ENCODE peak calls at places on chromosomes 12 and 14, in four cellular contexts. One of them, this sample, is unnamed.

GRCh38 chr14:24952851-24953666 is 96.9 kb downstream of the STXBP6 start:
- DNase-seq in cardiac fibroblast: no peak
- DNase-seq in choroid plexus epithelial cell: no peak
- DNase-seq in lung: no peak
- DNase-seq in this sample: no peak

GRCh38 chr14:71751264-71751663 is 181.0 kb upstream of the RGS6 start:
- DNase-seq in cardiac fibroblast: no peak
- DNase-seq in choroid plexus epithelial cell: no peak
- DNase-seq in lung: no peak
- DNase-seq in this sample: no peak

GRCh38 chr12:66683073-66683472 is 4.2 kb upstream of the GRIP1 start:
- DNase-seq in cardiac fibroblast: no peak
- DNase-seq in choroid plexus epithelial cell: no peak
- DNase-seq in lung: no peak
- DNase-seq in this sample: no peak

GRCh38 chr12:124498178-124498869 is 69.1 kb downstream of the NCOR2 start:
- DNase-seq in cardiac fibroblast: peak
- DNase-seq in choroid plexus epithelial cell: peak
- DNase-seq in lung: no peak
- DNase-seq in this sample: peak

GRCh38 chr14:70793637-70794036 is 15.7 kb downstream of the MAP3K9 start:
- DNase-seq in cardiac fibroblast: no peak
- DNase-seq in choroid plexus epithelial cell: no peak
- DNase-seq in lung: no peak
- DNase-seq in this sample: no peak

GRCh38 chr12:113537751-113538087 is 66.0 kb upstream of the LHX5 start:
- DNase-seq in cardiac fibroblast: no peak
- DNase-seq in choroid plexus epithelial cell: no peak
- DNase-seq in lung: no peak
- DNase-seq in this sample: no peak

GRCh38 chr14:38108681-38109080 is 99.0 kb upstream of the SSTR1 start:
- DNase-seq in cardiac fibroblast: peak
- DNase-seq in choroid plexus epithelial cell: peak
- DNase-seq in lung: no peak
- DNase-seq in this sample: no peak

GRCh38 chr12:47190905-47191304 is 111.1 kb upstream of the AMIGO2 start:
- DNase-seq in cardiac fibroblast: no peak
- DNase-seq in choroid plexus epithelial cell: no peak
- DNase-seq in lung: no peak
- DNase-seq in this sample: no peak

GRCh38 chr12:52147367-52147972 is 44.3 kb downstream of the KRT80 start:
- DNase-seq in cardiac fibroblast: peak
- DNase-seq in choroid plexus epithelial cell: peak
- DNase-seq in lung: peak
- DNase-seq in this sample: peak

GRCh38 chr12:98418357-98419075 is 96.9 kb upstream of the TMPO start:
- DNase-seq in cardiac fibroblast: peak
- DNase-seq in choroid plexus epithelial cell: peak
- DNase-seq in lung: peak
- DNase-seq in this sample: peak

DNA sequence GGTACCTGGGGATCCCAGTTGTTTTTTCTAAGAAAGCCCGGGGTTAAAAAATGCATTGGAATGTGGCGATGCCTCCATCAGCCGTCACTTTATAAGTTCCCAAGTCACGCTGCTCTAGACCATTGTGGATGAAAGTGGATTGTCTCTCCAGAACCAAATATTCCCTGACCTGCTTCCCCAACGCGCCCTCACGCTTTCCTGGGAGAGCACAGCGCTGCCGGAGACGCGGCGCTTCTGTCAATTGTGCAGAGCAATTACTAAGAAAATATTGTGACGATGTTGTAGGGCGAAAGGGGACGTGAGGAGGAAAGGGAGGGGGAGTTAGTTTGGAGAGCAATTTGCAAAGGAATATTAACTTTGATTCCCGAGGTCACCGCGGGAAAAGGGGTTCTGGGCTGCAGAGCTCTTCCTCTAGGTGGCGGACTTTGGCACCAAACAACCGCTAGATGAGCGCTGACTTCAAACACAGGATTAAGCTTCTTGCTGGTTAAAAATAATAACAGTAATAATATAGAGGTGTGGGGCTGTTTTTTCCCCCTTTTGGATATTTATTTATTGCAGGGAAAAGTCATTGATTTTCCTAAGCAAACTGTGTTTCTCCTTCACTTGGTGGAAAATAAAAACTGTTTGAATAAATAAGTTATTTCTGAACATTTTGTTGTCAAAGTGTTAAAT is 9.6 kb upstream of the FOXG1 start:
- DNase-seq in cardiac fibroblast: peak
- DNase-seq in choroid plexus epithelial cell: peak
- DNase-seq in lung: no peak
- DNase-seq in this sample: peak
- TF ChIP-seq CTCF in cardiac fibroblast: peak
- TF ChIP-seq CTCF in choroid plexus epithelial cell: peak
- TF ChIP-seq CTCF in lung: peak
- TF ChIP-seq CTCF in this sample: peak

DNA sequence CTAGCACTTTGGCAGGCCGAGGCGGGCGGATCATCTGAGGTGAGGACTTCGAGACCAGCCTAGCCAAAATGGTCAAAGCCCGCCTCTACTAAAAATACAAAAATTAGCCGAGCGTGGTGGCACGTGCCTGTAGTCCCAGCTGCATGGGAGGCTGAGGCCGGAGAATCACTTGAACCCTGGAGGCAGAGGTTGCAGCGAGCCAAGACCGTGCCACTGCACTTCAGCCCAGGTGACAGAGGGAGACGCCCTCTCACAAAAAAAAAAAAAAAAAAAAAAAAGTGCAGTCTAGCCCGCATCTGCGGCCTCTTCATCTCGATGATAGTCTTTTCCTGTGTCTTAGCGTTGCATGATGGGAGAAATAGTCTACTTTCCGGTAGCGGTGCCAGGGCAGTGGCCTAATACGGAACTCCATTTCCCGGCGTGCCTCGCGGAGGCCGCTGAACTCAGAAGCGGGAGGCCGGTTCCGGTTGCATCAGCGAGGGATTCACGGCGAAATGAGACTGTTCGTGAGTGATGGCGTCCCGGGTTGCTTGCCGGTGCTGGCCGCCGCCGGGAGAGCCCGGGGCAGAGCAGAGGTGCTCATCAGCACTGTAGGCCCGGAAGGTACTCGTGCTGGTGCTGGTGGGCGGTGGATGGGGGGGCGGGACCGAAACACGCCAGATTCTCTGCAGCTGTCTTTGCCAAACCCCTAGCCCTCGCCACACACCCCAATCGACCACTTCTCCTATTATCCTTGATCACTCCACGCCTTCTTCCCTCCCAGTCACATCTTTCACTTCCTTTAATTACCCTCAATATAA is at the start of gene MARS1:
- DNase-seq in cardiac fibroblast: peak
- DNase-seq in choroid plexus epithelial cell: peak
- DNase-seq in lung: peak
- DNase-seq in this sample: peak
- TF ChIP-seq CTCF in cardiac fibroblast: no peak
- TF ChIP-seq CTCF in choroid plexus epithelial cell: no peak
- TF ChIP-seq CTCF in lung: no peak
- TF ChIP-seq CTCF in this sample: no peak

DNA sequence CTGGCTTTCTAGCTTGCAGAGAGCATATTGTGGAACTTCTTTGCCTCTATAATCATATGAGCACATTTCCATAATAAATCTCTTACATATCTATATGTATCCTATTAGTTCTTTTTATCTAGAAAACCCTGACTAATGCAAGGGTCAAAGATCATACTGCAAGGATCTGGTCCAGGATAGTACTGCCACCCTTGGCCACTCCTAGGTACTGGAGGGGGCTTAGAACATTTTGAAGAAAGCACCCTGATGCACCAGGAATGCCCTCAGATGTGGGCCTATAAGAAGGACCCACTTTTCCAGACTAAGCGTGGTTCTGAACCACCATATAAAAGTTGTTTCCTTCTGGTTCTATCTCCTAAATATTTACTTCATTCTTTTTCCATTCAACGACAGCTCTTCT is 14.6 kb downstream of the ATXN7L3B start:
- DNase-seq in cardiac fibroblast: no peak
- DNase-seq in choroid plexus epithelial cell: peak
- DNase-seq in lung: no peak
- DNase-seq in this sample: no peak
- TF ChIP-seq CTCF in cardiac fibroblast: no peak
- TF ChIP-seq CTCF in choroid plexus epithelial cell: peak
- TF ChIP-seq CTCF in lung: no peak
- TF ChIP-seq CTCF in this sample: no peak

GRCh38 chr12:87344699-87345098 is 684.5 kb downstream of the C12orf50 start:
- DNase-seq in cardiac fibroblast: no peak
- DNase-seq in choroid plexus epithelial cell: peak
- DNase-seq in lung: no peak
- DNase-seq in this sample: peak
- TF ChIP-seq CTCF in cardiac fibroblast: peak
- TF ChIP-seq CTCF in choroid plexus epithelial cell: peak
- TF ChIP-seq CTCF in lung: no peak
- TF ChIP-seq CTCF in this sample: peak

DNA sequence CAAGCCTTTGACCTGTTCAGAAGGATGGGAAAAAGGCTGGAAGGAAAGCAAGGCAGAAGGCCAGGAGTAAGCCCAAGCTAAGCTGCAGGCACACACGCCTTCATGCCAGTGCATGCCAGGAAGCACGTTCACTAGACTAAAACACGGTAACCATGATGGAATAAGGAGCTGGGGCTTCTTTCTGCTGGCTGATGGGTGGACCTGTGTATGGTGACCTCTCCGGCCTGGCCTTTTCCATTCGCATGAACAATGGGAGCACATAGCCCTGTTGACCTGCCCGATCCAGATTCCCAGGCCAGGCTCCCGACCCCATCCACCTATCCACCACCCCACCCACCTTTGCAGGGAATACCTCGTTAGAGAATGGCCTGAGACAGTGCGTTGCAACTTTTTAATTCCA is 22.8 kb downstream of the VSX2 start:
- DNase-seq in cardiac fibroblast: no peak
- DNase-seq in choroid plexus epithelial cell: no peak
- DNase-seq in lung: no peak
- DNase-seq in this sample: no peak
- TF ChIP-seq CTCF in cardiac fibroblast: no peak
- TF ChIP-seq CTCF in choroid plexus epithelial cell: no peak
- TF ChIP-seq CTCF in lung: no peak
- TF ChIP-seq CTCF in this sample: no peak

GRCh38 chr12:23950011-23950774 is 723 bp upstream of the SOX5 start:
- DNase-seq in cardiac fibroblast: peak
- DNase-seq in choroid plexus epithelial cell: peak
- DNase-seq in lung: no peak
- DNase-seq in this sample: peak

GRCh38 chr12:23945249-23945648 is 4.2 kb downstream of the SOX5 start:
- DNase-seq in cardiac fibroblast: no peak
- DNase-seq in choroid plexus epithelial cell: no peak
- DNase-seq in lung: no peak
- DNase-seq in this sample: no peak

GRCh38 chr12:23944067-23944466 is 5.4 kb downstream of the SOX5 start:
- DNase-seq in cardiac fibroblast: no peak
- DNase-seq in choroid plexus epithelial cell: no peak
- DNase-seq in lung: no peak
- DNase-seq in this sample: no peak

GRCh38 chr12:23949212-23950010 is at the start of gene SOX5:
- DNase-seq in cardiac fibroblast: peak
- DNase-seq in choroid plexus epithelial cell: peak
- DNase-seq in lung: peak
- DNase-seq in this sample: peak

DNA sequence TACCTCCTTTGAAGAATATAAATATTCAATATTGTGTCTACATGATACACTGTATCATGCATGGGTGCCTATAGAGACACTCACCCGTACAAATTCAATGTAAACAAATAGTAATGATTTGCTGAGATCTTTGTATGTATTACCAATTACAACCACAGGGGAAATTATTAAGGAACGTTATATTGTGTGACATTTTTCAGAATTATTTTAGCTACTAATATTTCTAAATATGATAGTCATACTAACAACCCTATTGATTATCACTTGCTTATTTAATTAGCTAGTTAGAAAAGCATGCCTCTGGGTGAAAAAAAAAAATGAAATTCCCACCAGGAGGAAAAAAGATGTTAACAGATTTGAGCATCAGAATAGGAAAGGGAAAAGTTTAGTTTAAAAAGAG is 2.1 kb downstream of the SOX5 start:
- DNase-seq in cardiac fibroblast: no peak
- DNase-seq in choroid plexus epithelial cell: no peak
- DNase-seq in lung: no peak
- DNase-seq in this sample: no peak
- TF ChIP-seq CTCF in cardiac fibroblast: no peak
- TF ChIP-seq CTCF in choroid plexus epithelial cell: no peak
- TF ChIP-seq CTCF in lung: no peak
- TF ChIP-seq CTCF in this sample: no peak

DNA sequence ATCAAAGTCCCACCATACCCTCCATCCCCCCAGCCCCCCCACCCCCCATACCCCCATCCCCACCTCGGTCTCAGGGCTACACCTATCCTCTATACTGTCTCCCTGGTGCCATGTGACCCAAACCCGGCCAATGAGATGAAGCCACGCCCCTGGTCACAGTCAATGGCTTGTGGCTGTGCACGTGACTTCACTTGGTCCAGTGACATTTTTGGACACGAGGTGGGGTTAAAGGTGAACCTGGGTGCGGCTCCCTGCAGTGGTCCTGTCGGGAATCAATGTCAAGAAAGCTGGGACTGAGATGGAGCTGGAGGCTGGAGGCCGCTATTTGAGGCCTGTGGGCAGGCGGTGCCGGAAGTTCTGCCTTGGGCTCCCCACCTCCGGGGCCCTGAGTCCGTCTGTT is 100.7 kb upstream of the MAP1LC3B2 start:
- DNase-seq in cardiac fibroblast: no peak
- DNase-seq in choroid plexus epithelial cell: no peak
- DNase-seq in lung: no peak
- DNase-seq in this sample: no peak
- TF ChIP-seq CTCF in cardiac fibroblast: no peak
- TF ChIP-seq CTCF in choroid plexus epithelial cell: no peak
- TF ChIP-seq CTCF in lung: no peak
- TF ChIP-seq CTCF in this sample: no peak

DNA sequence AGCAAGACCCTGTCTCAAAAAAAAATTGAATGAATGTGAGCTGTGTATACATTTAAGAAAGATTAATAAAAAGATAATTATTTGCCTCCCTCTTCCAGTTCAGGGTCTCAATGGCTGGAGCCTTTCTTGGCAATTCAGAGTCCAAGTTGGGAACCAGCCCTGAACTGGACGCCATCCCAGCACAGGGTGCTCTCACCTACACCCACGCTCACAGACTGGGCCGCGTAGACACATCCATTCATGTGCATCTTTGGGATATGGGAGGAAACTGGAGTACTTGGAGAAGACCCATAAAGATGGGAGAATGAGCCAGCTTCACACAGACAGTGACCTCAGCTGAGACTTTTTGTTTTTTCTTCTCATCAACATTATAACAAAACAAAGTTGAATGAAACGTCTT is 6.5 kb downstream of the MAPK1IP1L start:
- DNase-seq in cardiac fibroblast: no peak
- DNase-seq in choroid plexus epithelial cell: no peak
- DNase-seq in lung: no peak
- DNase-seq in this sample: no peak
- TF ChIP-seq CTCF in cardiac fibroblast: no peak
- TF ChIP-seq CTCF in choroid plexus epithelial cell: no peak
- TF ChIP-seq CTCF in lung: no peak
- TF ChIP-seq CTCF in this sample: no peak

GRCh38 chr12:1422604-1423315 is 171.6 kb downstream of the FBXL14 start:
- DNase-seq in cardiac fibroblast: no peak
- DNase-seq in choroid plexus epithelial cell: no peak
- DNase-seq in lung: no peak
- DNase-seq in this sample: no peak
- TF ChIP-seq CTCF in cardiac fibroblast: no peak
- TF ChIP-seq CTCF in choroid plexus epithelial cell: no peak
- TF ChIP-seq CTCF in lung: no peak
- TF ChIP-seq CTCF in this sample: no peak

This sample was measured in astrocyte of the spinal cord.